ENCODE peak calls at places on chromosomes 13 and 19, in seven cellular contexts. One of them, this sample, is unnamed.

GRCh38 chr19:1840541-1841115 is 7.7 kb downstream of the REXO1 start:
- DNase-seq in posterior cingulate gyrus: no peak
- DNase-seq in amniotic epithelial cell: no peak
- DNase-seq in activated CD4-positive, alpha-beta T cell treated with anti-CD3 and anti-CD28 coated beads for 48 hours: no peak
- DNase-seq in HFFc6: no peak
- DNase-seq in BE2C: no peak
- DNase-seq in neural crest cell: no peak
- DNase-seq in this sample: no peak

GRCh38 chr19:35141627-35142401 is 1.2 kb upstream of the FXYD7 start:
- DNase-seq in amniotic epithelial cell: peak; percentile 42
- DNase-seq in HFFc6: no peak
- DNase-seq in BE2C: no peak
- DNase-seq in posterior cingulate gyrus: peak; percentile 52
- DNase-seq in activated CD4-positive, alpha-beta T cell treated with anti-CD3 and anti-CD28 coated beads for 48 hours: peak; percentile 23
- DNase-seq in neural crest cell: no peak
- DNase-seq in this sample: peak; percentile 46

GRCh38 chr13:36858285-36858684 is 39.3 kb downstream of the RFXAP start:
- DNase-seq in HFFc6: peak; percentile 58
- DNase-seq in amniotic epithelial cell: peak; percentile 63
- DNase-seq in posterior cingulate gyrus: no peak
- DNase-seq in activated CD4-positive, alpha-beta T cell treated with anti-CD3 and anti-CD28 coated beads for 48 hours: no peak
- DNase-seq in BE2C: peak; percentile 37
- DNase-seq in neural crest cell: no peak
- DNase-seq in this sample: no peak

GRCh38 chr13:105059786-105060185 is 1475.7 kb downstream of the EFNB2 start:
- DNase-seq in BE2C: no peak
- DNase-seq in HFFc6: no peak
- DNase-seq in neural crest cell: no peak
- DNase-seq in activated CD4-positive, alpha-beta T cell treated with anti-CD3 and anti-CD28 coated beads for 48 hours: no peak
- DNase-seq in amniotic epithelial cell: no peak
- DNase-seq in posterior cingulate gyrus: no peak
- DNase-seq in this sample: no peak

GRCh38 chr13:29594310-29594709 is 1.2 kb downstream of the SLC7A1 start:
- DNase-seq in BE2C: peak; percentile 62
- DNase-seq in neural crest cell: peak; percentile 8
- DNase-seq in posterior cingulate gyrus: no peak
- DNase-seq in HFFc6: peak; percentile 85
- DNase-seq in activated CD4-positive, alpha-beta T cell treated with anti-CD3 and anti-CD28 coated beads for 48 hours: peak; percentile 67
- DNase-seq in amniotic epithelial cell: peak; percentile 80
- DNase-seq in this sample: peak; percentile 60

GRCh38 chr13:23966691-23967615 is 69.7 kb upstream of the C1QTNF9B start:
- DNase-seq in activated CD4-positive, alpha-beta T cell treated with anti-CD3 and anti-CD28 coated beads for 48 hours: no peak
- DNase-seq in neural crest cell: no peak
- DNase-seq in BE2C: no peak
- DNase-seq in HFFc6: no peak
- DNase-seq in amniotic epithelial cell: no peak
- DNase-seq in posterior cingulate gyrus: no peak
- DNase-seq in this sample: peak; percentile 20

GRCh38 chr19:28065026-28065425 is 1147.9 kb downstream of the UQCRFS1 start:
- DNase-seq in HFFc6: no peak
- DNase-seq in posterior cingulate gyrus: no peak
- DNase-seq in activated CD4-positive, alpha-beta T cell treated with anti-CD3 and anti-CD28 coated beads for 48 hours: no peak
- DNase-seq in neural crest cell: no peak
- DNase-seq in amniotic epithelial cell: no peak
- DNase-seq in BE2C: no peak
- DNase-seq in this sample: no peak

GRCh38 chr13:43200736-43201135 is 177.3 kb downstream of the DNAJC15 start:
- DNase-seq in activated CD4-positive, alpha-beta T cell treated with anti-CD3 and anti-CD28 coated beads for 48 hours: no peak
- DNase-seq in posterior cingulate gyrus: no peak
- DNase-seq in neural crest cell: no peak
- DNase-seq in HFFc6: no peak
- DNase-seq in amniotic epithelial cell: no peak
- DNase-seq in BE2C: no peak
- DNase-seq in this sample: no peak

GRCh38 chr13:47457631-47458030 is 543.4 kb downstream of the SUCLA2 start:
- DNase-seq in HFFc6: peak; percentile 33
- DNase-seq in posterior cingulate gyrus: no peak
- DNase-seq in BE2C: no peak
- DNase-seq in activated CD4-positive, alpha-beta T cell treated with anti-CD3 and anti-CD28 coated beads for 48 hours: no peak
- DNase-seq in amniotic epithelial cell: peak; percentile 54
- DNase-seq in neural crest cell: no peak
- DNase-seq in this sample: no peak

GRCh38 chr19:14432817-14433453 is at the start of gene PKN1:
- DNase-seq in BE2C: peak; percentile 74
- DNase-seq in HFFc6: no peak
- DNase-seq in activated CD4-positive, alpha-beta T cell treated with anti-CD3 and anti-CD28 coated beads for 48 hours: peak; percentile 65
- DNase-seq in amniotic epithelial cell: no peak
- DNase-seq in posterior cingulate gyrus: no peak
- DNase-seq in neural crest cell: peak; percentile 66
- DNase-seq in this sample: peak; percentile 64

GRCh38 chr19:1199531-1199930 is 6.0 kb upstream of the STK11 start:
- DNase-seq in HFFc6: no peak
- DNase-seq in posterior cingulate gyrus: no peak
- DNase-seq in activated CD4-positive, alpha-beta T cell treated with anti-CD3 and anti-CD28 coated beads for 48 hours: no peak
- DNase-seq in BE2C: no peak
- DNase-seq in amniotic epithelial cell: no peak
- DNase-seq in neural crest cell: no peak
- DNase-seq in this sample: no peak

GRCh38 chr13:52827839-52828238 is 20.6 kb downstream of the PCDH8 start:
- DNase-seq in neural crest cell: no peak
- DNase-seq in BE2C: no peak
- DNase-seq in posterior cingulate gyrus: no peak
- DNase-seq in activated CD4-positive, alpha-beta T cell treated with anti-CD3 and anti-CD28 coated beads for 48 hours: no peak
- DNase-seq in HFFc6: no peak
- DNase-seq in amniotic epithelial cell: no peak
- DNase-seq in this sample: no peak

GRCh38 chr19:8688930-8689329 is 9.7 kb downstream of the ACTL9 start:
- DNase-seq in activated CD4-positive, alpha-beta T cell treated with anti-CD3 and anti-CD28 coated beads for 48 hours: no peak
- DNase-seq in HFFc6: no peak
- DNase-seq in posterior cingulate gyrus: no peak
- DNase-seq in BE2C: no peak
- DNase-seq in amniotic epithelial cell: no peak
- DNase-seq in neural crest cell: no peak
- DNase-seq in this sample: no peak

GRCh38 chr19:41569481-41570150 is 6.3 kb upstream of the CEACAM21 start:
- DNase-seq in HFFc6: no peak
- DNase-seq in BE2C: no peak
- DNase-seq in neural crest cell: no peak
- DNase-seq in amniotic epithelial cell: no peak
- DNase-seq in posterior cingulate gyrus: no peak
- DNase-seq in activated CD4-positive, alpha-beta T cell treated with anti-CD3 and anti-CD28 coated beads for 48 hours: no peak
- DNase-seq in this sample: no peak

GRCh38 chr13:29369060-29369743 is 226.3 kb downstream of the SLC7A1 start:
- DNase-seq in activated CD4-positive, alpha-beta T cell treated with anti-CD3 and anti-CD28 coated beads for 48 hours: no peak
- DNase-seq in HFFc6: peak; percentile 37
- DNase-seq in posterior cingulate gyrus: no peak
- DNase-seq in neural crest cell: peak; percentile 9
- DNase-seq in BE2C: peak; percentile 25
- DNase-seq in amniotic epithelial cell: peak; percentile 45
- DNase-seq in this sample: peak; percentile 3

GRCh38 chr19:46962030-46962570 is 57.5 kb upstream of the NPAS1 start:
- DNase-seq in amniotic epithelial cell: peak; percentile 44
- DNase-seq in activated CD4-positive, alpha-beta T cell treated with anti-CD3 and anti-CD28 coated beads for 48 hours: no peak
- DNase-seq in BE2C: no peak
- DNase-seq in posterior cingulate gyrus: no peak
- DNase-seq in neural crest cell: no peak
- DNase-seq in HFFc6: no peak
- DNase-seq in this sample: no peak

GRCh38 chr13:101283782-101284181 is 132.5 kb downstream of the NALCN start:
- DNase-seq in neural crest cell: no peak
- DNase-seq in BE2C: no peak
- DNase-seq in posterior cingulate gyrus: no peak
- DNase-seq in amniotic epithelial cell: no peak
- DNase-seq in activated CD4-positive, alpha-beta T cell treated with anti-CD3 and anti-CD28 coated beads for 48 hours: no peak
- DNase-seq in HFFc6: no peak
- DNase-seq in this sample: no peak

GRCh38 chr19:47047931-47048399 is 459 bp downstream of the TMEM160 start:
- DNase-seq in amniotic epithelial cell: peak; percentile 90
- DNase-seq in HFFc6: peak; percentile 90
- DNase-seq in posterior cingulate gyrus: peak; percentile 92
- DNase-seq in neural crest cell: peak; percentile 72
- DNase-seq in BE2C: peak; percentile 86
- DNase-seq in activated CD4-positive, alpha-beta T cell treated with anti-CD3 and anti-CD28 coated beads for 48 hours: peak; percentile 88
- DNase-seq in this sample: peak; percentile 93

GRCh38 chr13:28100149-28101121 is at the start of gene FLT3:
- DNase-seq in BE2C: peak; percentile 16
- DNase-seq in posterior cingulate gyrus: peak; percentile 34
- DNase-seq in neural crest cell: peak; percentile 38
- DNase-seq in HFFc6: no peak
- DNase-seq in amniotic epithelial cell: peak; percentile 71
- DNase-seq in activated CD4-positive, alpha-beta T cell treated with anti-CD3 and anti-CD28 coated beads for 48 hours: peak; percentile 49
- DNase-seq in this sample: peak; percentile 56

GRCh38 chr19:1042689-1043511 is 3.0 kb downstream of the ABCA7 start:
- DNase-seq in posterior cingulate gyrus: no peak
- DNase-seq in amniotic epithelial cell: no peak
- DNase-seq in HFFc6: no peak
- DNase-seq in BE2C: peak; percentile 90
- DNase-seq in neural crest cell: no peak
- DNase-seq in activated CD4-positive, alpha-beta T cell treated with anti-CD3 and anti-CD28 coated beads for 48 hours: no peak
- DNase-seq in this sample: no peak

GRCh38 chr19:38417544-38418506 is 8.2 kb downstream of the RASGRP4 start:
- DNase-seq in posterior cingulate gyrus: no peak
- DNase-seq in activated CD4-positive, alpha-beta T cell treated with anti-CD3 and anti-CD28 coated beads for 48 hours: peak; percentile 75
- DNase-seq in BE2C: peak; percentile 51
- DNase-seq in neural crest cell: peak; percentile 46
- DNase-seq in HFFc6: no peak
- DNase-seq in amniotic epithelial cell: no peak
- DNase-seq in this sample: peak; percentile 76

GRCh38 chr19:33780251-33780650 is 16.4 kb upstream of the KCTD15 start:
- DNase-seq in posterior cingulate gyrus: no peak
- DNase-seq in amniotic epithelial cell: no peak
- DNase-seq in activated CD4-positive, alpha-beta T cell treated with anti-CD3 and anti-CD28 coated beads for 48 hours: no peak
- DNase-seq in neural crest cell: no peak
- DNase-seq in BE2C: no peak
- DNase-seq in HFFc6: no peak
- DNase-seq in this sample: no peak

GRCh38 chr19:53424968-53425597 is 6.7 kb upstream of the ZNF761 start:
- DNase-seq in activated CD4-positive, alpha-beta T cell treated with anti-CD3 and anti-CD28 coated beads for 48 hours: peak; percentile 77
- DNase-seq in BE2C: peak; percentile 70
- DNase-seq in neural crest cell: peak; percentile 76
- DNase-seq in posterior cingulate gyrus: peak; percentile 72
- DNase-seq in HFFc6: peak; percentile 42
- DNase-seq in amniotic epithelial cell: peak; percentile 63
- DNase-seq in this sample: peak; percentile 80

GRCh38 chr19:10603084-10603872 is 16.2 kb upstream of the AP1M2 start:
- DNase-seq in neural crest cell: no peak
- DNase-seq in amniotic epithelial cell: no peak
- DNase-seq in HFFc6: no peak
- DNase-seq in activated CD4-positive, alpha-beta T cell treated with anti-CD3 and anti-CD28 coated beads for 48 hours: peak; percentile 81
- DNase-seq in posterior cingulate gyrus: no peak
- DNase-seq in BE2C: no peak
- DNase-seq in this sample: peak; percentile 95

This sample was measured in activated CD8-positive, alpha-beta T cell treated with anti-CD3 and anti-CD28 coated beads for 36 hours.